ENCODE peak calls at places on chromosome 10, in five cellular contexts. K, V, F, Z and S are unnamed samples.

GRCh38 chr10:86319626-86320025 is 47.0 kb downstream of the GRID1 start:
- DNase-seq in Z (no peak), F (no peak), K (no peak), V (no peak), S (no peak)

GRCh38 chr10:33229252-33229943 is 105.1 kb downstream of the NRP1 start:
- DNase-seq in F (no peak), K (peak; percentile 61), Z (peak; percentile 21), V (no peak), S (no peak)

GRCh38 chr10:113267616-113268015 is 285.2 kb upstream of the HABP2 start:
- DNase-seq in F (no peak), V (no peak), Z (no peak), K (no peak), S (no peak)

GRCh38 chr10:118626953-118627352 is 31.5 kb upstream of the PRLHR start:
- DNase-seq in K (no peak), V (no peak), Z (no peak), F (no peak), S (no peak)

GRCh38 chr10:50538473-50539398 is 85.0 kb downstream of the SGMS1 start:
- DNase-seq in V (no peak), Z (no peak), F (no peak), K (peak; percentile 19), S (no peak)

GRCh38 chr10:102310356-102311024 is 65.2 kb downstream of the GBF1 start:
- DNase-seq in V (no peak), F (no peak), K (peak; percentile 49), Z (no peak), S (no peak)

GRCh38 chr10:58932126-58932525 is 244.3 kb upstream of the PHYHIPL start:
- DNase-seq in V (no peak), Z (no peak), F (no peak), K (no peak), S (no peak)

GRCh38 chr10:61296161-61296560 is 157.0 kb downstream of the TMEM26 start:
- DNase-seq in F (no peak), Z (no peak), K (no peak), V (no peak), S (no peak)

GRCh38 chr10:78551184-78552005 is 517.4 kb upstream of the ZMIZ1 start:
- DNase-seq in V (no peak), K (no peak), F (no peak), Z (no peak), S (no peak)

GRCh38 chr10:43628956-43629355 is 19.7 kb downstream of the ZNF32 start:
- DNase-seq in F (no peak), Z (no peak), V (no peak), K (no peak), S (no peak)

GRCh38 chr10:58014436-58014835 is 253.3 kb downstream of the IPMK start:
- DNase-seq in Z (no peak), K (no peak), V (no peak), F (no peak), S (no peak)

GRCh38 chr10:102535481-102536147 is 31.8 kb downstream of the SUFU start:
- DNase-seq in Z (no peak), F (no peak), K (no peak), V (no peak), S (no peak)

GRCh38 chr10:91566142-91566541 is 66.7 kb downstream of the PPP1R3C start:
- DNase-seq in K (no peak), F (no peak), Z (no peak), V (no peak), S (no peak)

GRCh38 chr10:91571671-91572070 is 61.2 kb downstream of the PPP1R3C start:
- DNase-seq in K (no peak), Z (no peak), F (no peak), V (no peak), S (no peak)

GRCh38 chr10:91570220-91570619 is 62.7 kb downstream of the PPP1R3C start:
- DNase-seq in K (no peak), F (no peak), Z (no peak), V (no peak), S (no peak)

GRCh38 chr10:91567815-91568214 is 65.1 kb downstream of the PPP1R3C start:
- DNase-seq in F (no peak), Z (no peak), K (no peak), V (no peak), S (no peak)

GRCh38 chr10:91569522-91569921 is 63.3 kb downstream of the PPP1R3C start:
- DNase-seq in F (no peak), Z (no peak), K (no peak), V (no peak), S (no peak)
- TF ChIP-seq CTCF in F (no peak), Z (no peak), K (no peak), V (no peak), S (no peak)

DNA sequence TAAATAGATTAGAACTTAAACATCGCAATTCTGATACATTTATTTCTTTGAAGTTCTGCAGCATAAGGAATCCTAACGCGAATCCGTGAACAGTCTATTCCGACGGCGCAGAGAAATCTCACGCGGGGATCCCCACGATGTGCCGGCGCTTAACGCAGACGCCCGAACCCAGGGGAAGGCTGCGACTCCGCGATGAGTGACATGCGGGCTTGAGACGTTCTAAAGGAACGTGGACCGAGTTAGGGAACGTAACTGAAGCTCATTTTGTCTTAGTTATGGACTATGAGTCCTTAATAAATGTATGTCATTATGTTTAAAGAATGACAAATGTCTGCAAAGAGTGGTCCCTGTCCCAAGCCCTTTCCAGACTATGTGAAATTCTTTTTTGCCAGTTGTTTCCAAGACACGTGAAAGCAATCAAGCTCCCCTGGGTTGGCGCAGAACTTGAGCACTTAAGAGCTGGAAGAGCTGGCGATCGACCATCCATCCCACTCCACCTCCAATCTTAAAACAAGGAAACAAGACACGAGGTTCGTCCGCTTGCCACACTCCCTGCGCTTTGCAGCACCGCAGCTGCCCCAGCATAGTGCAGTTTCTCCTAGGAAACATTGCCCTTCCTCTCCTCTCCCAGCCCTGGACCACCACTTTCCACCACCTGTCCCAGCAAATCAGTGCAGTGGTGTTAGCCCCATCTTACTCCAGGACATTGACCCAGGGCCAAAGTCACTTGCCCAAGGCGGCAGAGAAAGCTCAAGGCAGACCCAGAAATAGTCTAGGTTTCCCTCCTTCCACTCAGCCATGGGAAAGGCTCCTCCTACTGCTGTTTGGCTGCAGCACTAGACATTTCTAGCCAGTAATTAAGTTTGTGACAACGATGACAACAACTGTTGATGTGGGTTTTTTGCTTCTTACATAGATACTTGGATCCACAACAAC is 1.2 kb upstream of the PARD3 start:
- DNase-seq in V (no peak), Z (peak; percentile 47), F (no peak), K (peak; percentile 34), S (no peak)
- H3K4me3 ChIP-seq in V (peak overlapping the region; percentile 93), Z (peak overlapping the region; percentile 93), F (peak overlapping the region; percentile 75), K (peak overlapping the region; percentile 54), S (peak overlapping the region; percentile 79)

GRCh38 chr10:103793429-103793828 is 61.9 kb downstream of the SH3PXD2A start:
- DNase-seq in V (no peak), Z (no peak), F (no peak), K (no peak), S (no peak)

GRCh38 chr10:103793920-103794883 is 61.2 kb downstream of the SH3PXD2A start:
- DNase-seq in F (peak; percentile 74), K (no peak), Z (peak; percentile 91), V (no peak), S (no peak)

GRCh38 chr10:103791858-103792257 is 63.5 kb downstream of the SH3PXD2A start:
- DNase-seq in K (no peak), F (peak; percentile 44), Z (no peak), V (no peak), S (no peak)

GRCh38 chr10:103791291-103791690 is 64.1 kb downstream of the SH3PXD2A start:
- DNase-seq in Z (no peak), K (no peak), F (no peak), V (no peak), S (no peak)

DNA sequence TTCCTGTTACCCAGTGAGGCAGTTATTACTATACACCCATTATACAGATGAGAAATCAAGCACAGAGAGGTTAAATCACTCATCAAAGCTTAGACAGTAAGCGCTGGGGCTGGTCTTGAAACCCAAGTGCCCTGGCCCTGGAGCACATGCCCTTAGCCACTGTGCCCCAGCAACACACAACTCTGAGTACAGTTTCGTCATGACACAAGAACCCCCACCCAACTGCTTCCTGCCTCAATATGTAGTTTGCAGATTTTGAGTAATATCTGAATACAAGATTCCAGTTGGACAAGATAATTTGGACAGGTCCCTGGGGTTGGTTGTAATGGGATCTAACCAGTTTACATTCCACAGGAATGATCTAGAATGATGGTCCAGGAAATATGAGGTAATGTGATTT is 62.8 kb downstream of the SH3PXD2A start:
- DNase-seq in V (no peak), K (no peak), F (peak; percentile 34), Z (no peak), S (no peak)
- H3K4me1 ChIP-seq in V (peaks cover 74% of the 10 kb centered on the region), K (no peaks in the 10 kb centered on the region), F (peaks cover 25% of the 10 kb centered on the region), Z (peaks cover 68% of the 10 kb centered on the region), S (no peaks in the 10 kb centered on the region)

GRCh38 chr10:92184977-92185376 is 105.9 kb downstream of the CPEB3 start:
- DNase-seq in V (no peak), Z (no peak), F (no peak), K (no peak), S (no peak)

GRCh38 chr10:92183199-92183598 is 107.7 kb downstream of the CPEB3 start:
- DNase-seq in K (no peak), V (no peak), F (no peak), Z (no peak), S (no peak)

GRCh38 chr10:92180326-92180881 is 110.5 kb downstream of the CPEB3 start:
- DNase-seq in V (no peak), Z (no peak), K (no peak), F (no peak), S (no peak)

GRCh38 chr10:92177546-92177945 is 113.3 kb downstream of the CPEB3 start:
- DNase-seq in Z (no peak), K (no peak), F (no peak), V (no peak), S (no peak)

DNA sequence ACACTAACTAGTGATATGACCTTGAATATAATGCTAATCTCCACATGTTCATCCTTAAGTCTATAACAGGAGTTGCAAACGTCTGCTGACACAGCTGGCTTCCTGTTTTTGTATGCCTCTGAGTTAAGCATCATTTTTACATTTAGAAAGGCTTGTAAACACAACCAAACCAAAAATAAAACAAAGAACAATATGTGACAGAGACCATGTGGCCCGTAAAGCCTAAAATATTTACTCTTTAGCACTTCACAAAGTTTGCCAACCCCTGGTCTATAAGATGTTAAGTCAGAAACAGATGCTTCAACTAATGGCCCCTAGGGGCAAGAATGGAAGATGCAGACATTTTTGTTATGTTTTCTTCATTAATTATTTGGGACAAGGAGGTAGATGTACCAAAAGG is 109.3 kb downstream of the CPEB3 start:
- DNase-seq in K (peak; percentile 58), F (no peak), Z (no peak), V (no peak), S (no peak)
- TF ChIP-seq CTCF in K (peak; percentile 7), F (no peak), Z (peak; percentile 31), V (peak; percentile 12), S (peak; percentile 16)